ENCODE peak calls at places on chromosomes 7 and 10, in nine cellular contexts. S is IMR-90, Z is Peyer's patch, O is heart left ventricle, T is heart right ventricle, D is RWPE1, Y is right cardiac atrium, P is gastrocnemius medialis, F is ovary. H is an unnamed sample.
A peak's percentile ranks its signal among the peaks of the same experiment; 100 is the strongest.

GRCh38 chr10:16809074-16809718 is 8.0 kb downstream of the RSU1 start:
- DNase-seq in Z (peak; percentile 64), F (no peak), S (peak; percentile 36), D (no peak), P (no peak), O (peak; percentile 37), T (peak; percentile 58), Y (peak; percentile 76), H (no peak)

GRCh38 chr10:14396441-14397048 is 65.8 kb upstream of the FRMD4A start:
- DNase-seq in O (no peak), P (no peak), S (no peak), T (no peak), F (no peak), Z (no peak), D (no peak), Y (no peak), H (no peak)

GRCh38 chr7:158280467-158281154 is 307.0 kb downstream of the PTPRN2 start:
- DNase-seq in O (no peak), Z (peak; percentile 7), Y (no peak), S (no peak), P (no peak), D (no peak), F (peak; percentile 12), T (no peak), H (no peak)

GRCh38 chr10:59709472-59710125 is at the start of gene SLC16A9:
- DNase-seq in F (peak; percentile 88), S (peak; percentile 11), T (peak; percentile 59), D (peak; percentile 42), P (peak; percentile 36), Z (peak; percentile 56), O (peak; percentile 62), Y (peak; percentile 82), H (no peak)

GRCh38 chr10:118045842-118046490 is 775 bp downstream of the RAB11FIP2 start:
- DNase-seq in Y (peak; percentile 75), O (peak; percentile 38), P (peak; percentile 64), T (peak; percentile 31), S (peak; percentile 29), Z (peak; percentile 67), F (no peak), D (peak; percentile 51), H (no peak)

GRCh38 chr7:127652333-127653248 is 597 bp downstream of the SND1 start:
- DNase-seq in Y (no peak), T (no peak), P (no peak), D (no peak), O (no peak), S (peak; percentile 62), F (no peak), Z (no peak), H (no peak)

GRCh38 chr10:28883741-28884443 is 206.6 kb downstream of the BAMBI start:
- DNase-seq in O (no peak), Y (no peak), D (no peak), Z (no peak), F (no peak), P (no peak), T (no peak), S (no peak), H (no peak)

GRCh38 chr7:33624172-33624571 is 281.2 kb upstream of the BMPER start:
- DNase-seq in D (no peak), P (no peak), Z (no peak), T (no peak), S (no peak), Y (no peak), O (no peak), F (no peak), H (no peak)

GRCh38 chr7:42913591-42913990 is 1.7 kb upstream of the C7orf25 start:
- DNase-seq in T (no peak), O (no peak), P (no peak), F (no peak), Z (no peak), Y (no peak), D (no peak), S (peak; percentile 11), H (no peak)

GRCh38 chr7:93739422-93739821 is 151.1 kb downstream of the TFPI2 start:
- DNase-seq in D (no peak), O (no peak), F (no peak), P (no peak), S (no peak), Z (no peak), T (no peak), Y (no peak), H (no peak)

GRCh38 chr10:52197098-52197497 is 117.0 kb upstream of the DKK1 start:
- DNase-seq in F (no peak), T (no peak), S (no peak), O (no peak), D (no peak), Y (no peak), Z (no peak), P (no peak), H (no peak)

GRCh38 chr7:33459340-33459751 is 330.0 kb downstream of the BBS9 start:
- DNase-seq in D (peak; percentile 3), S (peak; percentile 66), F (no peak), T (no peak), O (no peak), Y (no peak), Z (no peak), P (no peak), H (no peak)

GRCh38 chr10:48880016-48880705 is 59.5 kb downstream of the LRRC18 start:
- DNase-seq in P (no peak), O (no peak), Y (no peak), Z (no peak), F (no peak), S (no peak), T (no peak), D (no peak), H (no peak)

GRCh38 chr10:89738551-89739209 is 37.3 kb downstream of the KIF20B start:
- DNase-seq in S (no peak), T (no peak), Y (no peak), F (no peak), O (no peak), D (no peak), P (no peak), Z (no peak), H (no peak)

GRCh38 chr10:31359979-31360378 is 41.0 kb downstream of the ZEB1 start:
- DNase-seq in D (no peak), P (no peak), Z (no peak), Y (no peak), T (no peak), O (no peak), S (no peak), F (no peak), H (no peak)

GRCh38 chr10:98636921-98637329 is 190.2 kb upstream of the HPS1 start:
- DNase-seq in T (no peak), Z (no peak), S (no peak), F (no peak), P (no peak), O (no peak), D (no peak), Y (no peak), H (peak; percentile 22)

GRCh38 chr10:95277614-95278013 is 13.2 kb downstream of the PDLIM1 start:
- DNase-seq in O (no peak), S (no peak), Z (no peak), Y (no peak), F (no peak), T (no peak), D (no peak), P (no peak), H (no peak)

GRCh38 chr7:65325793-65326432 is 47.7 kb upstream of the ZNF92 start:
- DNase-seq in F (no peak), Z (no peak), Y (no peak), D (no peak), P (no peak), O (no peak), S (peak; percentile 6), T (no peak), H (no peak)

GRCh38 chr10:125151170-125151823 is 9.1 kb downstream of the CTBP2 start:
- DNase-seq in Z (no peak), T (no peak), F (peak; percentile 49), S (no peak), Y (peak; percentile 28), D (no peak), O (no peak), P (no peak), H (no peak)

GRCh38 chr7:1940402-1940786 is 270.3 kb downstream of the ELFN1 start:
- DNase-seq in Z (peak; percentile 95), O (peak; percentile 55), S (no peak), P (peak; percentile 23), T (peak; percentile 51), D (no peak), F (no peak), Y (peak; percentile 86), H (no peak)

GRCh38 chr7:44750921-44751571 is 2.4 kb downstream of the ZMIZ2 start:
- DNase-seq in T (no peak), F (peak; percentile 39), O (no peak), Z (peak; percentile 65), S (peak; percentile 52), Y (peak; percentile 62), D (no peak), P (no peak), H (no peak)
- H3K27ac ChIP-seq in T (peak overlapping the region; percentile 50), F (no peak overlapping the region), O (no peak overlapping the region), Z (no peak overlapping the region), S (no peak overlapping the region), Y (no peak overlapping the region), D (peak overlapping the region; percentile 43), P (no peak overlapping the region), H (no peak overlapping the region)

GRCh38 chr7:68623030-68623429 is 975.2 kb upstream of the AUTS2 start:
- DNase-seq in Y (no peak), O (no peak), F (no peak), D (no peak), Z (no peak), T (no peak), S (no peak), P (no peak), H (no peak)
- H3K27ac ChIP-seq in Y (no peak overlapping the region), O (no peak overlapping the region), F (no peak overlapping the region), D (no peak overlapping the region), Z (no peak overlapping the region), T (no peak overlapping the region), S (no peak overlapping the region), P (no peak overlapping the region), H (no peak overlapping the region)

DNA sequence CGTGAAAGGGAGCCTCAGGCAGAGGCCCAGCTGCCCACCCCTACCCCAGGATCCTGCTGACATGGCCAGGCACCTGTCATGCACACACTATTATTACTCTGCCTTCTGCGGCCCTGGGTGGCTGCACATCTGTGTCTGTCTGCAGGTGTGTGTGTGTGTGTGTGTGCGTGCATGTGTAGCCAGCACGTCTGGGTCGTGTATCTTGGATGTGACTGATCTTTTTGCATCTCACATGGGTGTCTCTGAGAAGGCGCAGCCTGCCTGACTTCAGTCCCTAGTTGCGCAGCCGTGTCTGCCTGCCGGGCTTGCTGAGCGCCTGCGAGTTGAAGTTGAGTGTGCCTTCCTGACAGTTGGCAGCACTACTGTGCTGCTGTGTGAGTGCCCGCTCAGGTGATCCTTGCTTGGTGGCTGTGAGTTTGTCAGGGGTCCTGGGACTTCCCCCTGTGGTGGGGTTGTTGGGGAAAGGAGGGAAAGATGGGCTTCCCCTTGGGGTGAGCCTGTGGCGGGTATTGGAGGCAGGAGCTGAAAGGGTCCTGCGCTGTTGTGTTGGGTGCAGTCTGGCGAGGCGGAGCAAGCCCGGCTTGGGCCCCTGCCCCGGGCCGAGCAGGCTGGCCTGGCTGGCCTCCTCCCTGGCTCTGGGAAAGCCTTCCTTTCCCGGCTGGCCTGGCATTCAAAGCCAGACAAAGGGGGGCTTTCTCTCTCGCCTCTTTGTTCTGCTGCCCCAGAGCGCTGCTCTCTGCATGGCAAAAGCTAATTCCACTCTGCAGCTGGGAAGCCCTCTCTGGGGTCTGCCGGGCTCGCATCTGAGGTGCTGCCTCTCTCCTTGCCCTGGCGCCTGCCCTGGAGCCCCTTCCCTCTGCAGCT is 4.8 kb downstream of the TRIM8 start:
- DNase-seq in T (no peak), Z (peak; percentile 71), F (no peak), Y (peak; percentile 81), S (no peak), P (no peak), O (no peak), D (no peak), H (no peak)
- H3K27ac ChIP-seq in T (peak overlapping the region; percentile 99), Z (peak overlapping the region; percentile 98), F (peak overlapping the region; percentile 36), Y (peak overlapping the region; percentile 65), S (peak overlapping the region; percentile 38), P (peak overlapping the region; percentile 100), O (peak overlapping the region; percentile 98), D (peak overlapping the region; percentile 100), H (no peak overlapping the region)

GRCh38 chr10:33862706-33863105 is 528.2 kb upstream of the NRP1 start:
- DNase-seq in F (no peak), Z (no peak), Y (no peak), P (no peak), D (no peak), O (no peak), S (no peak), T (no peak), H (no peak)
- H3K27ac ChIP-seq in F (no peak overlapping the region), Z (no peak overlapping the region), Y (no peak overlapping the region), P (no peak overlapping the region), D (no peak overlapping the region), O (no peak overlapping the region), S (no peak overlapping the region), T (no peak overlapping the region), H (no peak overlapping the region)

H was measured in epithelial cell of prostate.